ENCODE peak calls at places on chromosomes 12 and 14, in six cellular contexts. T is renal cortical epithelial cell; N is posterior vena cava; G is HuH-7; D is iPS-NIHi11; A is naive thymus-derived CD4-positive, alpha-beta T cell. V is an unnamed sample.

GRCh38 chr12:3119192-3119744 is 42.1 kb downstream of the TSPAN9 start:
- DNase-seq in T (peak), N (no peak), G (no peak), D (no peak), A (no peak), V (no peak)

GRCh38 chr12:116697305-116698130 is 40.4 kb downstream of the SPRING1 start:
- DNase-seq in T (no peak), N (no peak), G (peak), D (peak), A (no peak), V (no peak)

GRCh38 chr12:72081787-72082186 is 143.1 kb downstream of the TPH2 start:
- DNase-seq in T (no peak), N (no peak), G (no peak), D (no peak), A (no peak), V (no peak)

GRCh38 chr14:52391866-52392600 is 77.9 kb downstream of the PTGER2 start:
- DNase-seq in T (peak), N (no peak), G (no peak), D (no peak), A (no peak), V (peak)

GRCh38 chr12:109085590-109085989 is 7.7 kb downstream of the ALKBH2 start:
- DNase-seq in T (no peak), N (no peak), G (no peak), D (no peak), A (no peak), V (no peak)

GRCh38 chr12:93896427-93896826 is 219.3 kb downstream of the CRADD start:
- DNase-seq in T (no peak), N (no peak), G (no peak), D (peak), A (no peak), V (no peak)

GRCh38 chr14:50521912-50522341 is 10.4 kb downstream of the MAP4K5 start:
- DNase-seq in T (no peak), N (no peak), G (no peak), D (no peak), A (no peak), V (no peak)

GRCh38 chr12:32821293-32822089 is 65.8 kb upstream of the YARS2 start:
- DNase-seq in T (peak), N (no peak), G (no peak), D (no peak), A (no peak), V (no peak)

GRCh38 chr12:50112456-50113218 is 601 bp downstream of the COX14 start:
- DNase-seq in T (peak), N (peak), G (no peak), D (no peak), A (no peak), V (peak)

GRCh38 chr14:103550451-103551337 is 11.8 kb downstream of the BAG5 start:
- DNase-seq in T (peak), N (peak), G (no peak), D (no peak), A (no peak), V (peak)